ENCODE peak calls at places on chromosomes 12 and 14, in six cellular contexts. H, L, Y, R, M and D are unnamed samples.

GRCh38 chr14:50000215-50001145 is 107.6 kb downstream of the ARF6 start:
- DNase-seq in H (peak), L (peak), Y (peak), R (peak), M (peak), D (no peak)

GRCh38 chr12:92156704-92157395 is 11.2 kb upstream of the BTG1 start:
- DNase-seq in H (no peak), L (no peak), Y (no peak), R (no peak), M (no peak), D (no peak)

GRCh38 chr14:81440041-81440440 is 39.9 kb upstream of the STON2 start:
- DNase-seq in H (no peak), L (no peak), Y (no peak), R (no peak), M (no peak), D (no peak)

GRCh38 chr14:24695265-24696241 is 61.6 kb upstream of the GZMB start:
- DNase-seq in H (no peak), L (no peak), Y (no peak), R (no peak), M (no peak), D (no peak)

GRCh38 chr12:3364226-3364625 is 126.8 kb upstream of the PRMT8 start:
- DNase-seq in H (no peak), L (no peak), Y (no peak), R (no peak), M (no peak), D (no peak)

GRCh38 chr12:6201199-6201608 is 1.0 kb downstream of the CD9 start:
- DNase-seq in H (peak), L (no peak), Y (no peak), R (no peak), M (peak), D (no peak)

GRCh38 chr12:122308811-122309210 is 42.5 kb upstream of the VPS33A start:
- DNase-seq in H (no peak), L (no peak), Y (no peak), R (no peak), M (no peak), D (no peak)

GRCh38 chr12:28253175-28253641 is 63.0 kb downstream of the CCDC91 start:
- DNase-seq in H (no peak), L (no peak), Y (no peak), R (peak), M (no peak), D (no peak)

GRCh38 chr12:40031965-40032364 is 73.9 kb downstream of the SLC2A13 start:
- DNase-seq in H (no peak), L (no peak), Y (no peak), R (no peak), M (no peak), D (no peak)

DNA sequence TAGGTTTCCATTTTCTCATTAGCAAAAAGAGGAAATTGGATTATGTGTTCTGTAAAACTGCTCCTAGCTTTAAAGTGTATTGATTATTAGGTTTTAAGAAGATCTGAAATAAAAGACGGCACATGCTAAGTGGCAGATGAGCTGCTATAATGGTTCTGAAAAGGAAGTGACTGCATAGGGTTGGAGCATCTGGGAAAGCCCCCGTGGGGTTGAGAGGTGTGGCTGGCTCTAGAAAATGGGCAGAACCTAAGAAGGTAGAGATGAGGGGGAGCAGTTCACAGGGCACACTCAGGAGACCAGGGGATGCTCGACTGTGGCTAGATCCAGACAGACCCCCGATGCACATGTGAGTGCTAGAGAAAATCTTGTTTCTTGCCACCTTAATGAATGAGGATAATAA is 1.9 kb downstream of the IFNG-AS1 start:
- DNase-seq in H (no peak), L (no peak), Y (no peak), R (no peak), M (no peak), D (no peak)
- H3K4me3 ChIP-seq in H (no peak), L (no peak), Y (no peak), R (no peak), M (no peak), D (no peak)

GRCh38 chr12:110556705-110557104 is 26.4 kb downstream of the PPTC7 start:
- DNase-seq in H (no peak), L (no peak), Y (no peak), R (no peak), M (no peak), D (no peak)
- H3K4me3 ChIP-seq in H (no peak), L (no peak), Y (no peak), R (no peak), M (no peak), D (no peak)

GRCh38 chr14:59272633-59273032 is 84.2 kb downstream of the DAAM1 start:
- DNase-seq in H (no peak), L (no peak), Y (no peak), R (no peak), M (no peak), D (no peak)

GRCh38 chr14:59275668-59276067 is 87.2 kb downstream of the DAAM1 start:
- DNase-seq in H (peak), L (no peak), Y (no peak), R (peak), M (no peak), D (no peak)

GRCh38 chr14:59273737-59274136 is 85.3 kb downstream of the DAAM1 start:
- DNase-seq in H (no peak), L (peak), Y (no peak), R (no peak), M (no peak), D (no peak)

GRCh38 chr14:59276235-59276634 is 87.8 kb downstream of the DAAM1 start:
- DNase-seq in H (no peak), L (no peak), Y (no peak), R (no peak), M (no peak), D (no peak)

DNA sequence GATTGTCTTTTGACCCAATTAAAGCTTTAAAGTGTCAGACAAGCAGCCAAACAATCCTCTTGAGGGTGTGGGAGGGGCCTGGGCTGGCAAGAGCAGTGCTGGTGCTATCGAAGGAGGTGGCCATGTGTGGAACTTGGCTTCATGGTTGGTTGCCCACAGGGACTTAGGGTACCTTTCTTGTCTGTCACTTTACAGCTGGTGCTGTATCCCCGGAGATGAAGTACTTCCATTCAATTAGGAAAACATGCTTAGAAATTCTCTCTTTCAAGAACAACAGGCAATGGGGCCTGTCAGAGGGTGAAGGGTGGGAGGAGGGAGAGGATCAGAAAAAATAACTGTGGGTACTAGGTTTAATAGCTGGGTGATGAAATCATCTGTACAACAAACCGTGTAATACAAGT is 86.5 kb downstream of the DAAM1 start:
- DNase-seq in H (no peak), L (no peak), Y (no peak), R (no peak), M (no peak), D (no peak)
- H3K4me3 ChIP-seq in H (no peak), L (no peak), Y (no peak), R (no peak), M (no peak), D (no peak)

GRCh38 chr14:100549834-100550625 is 37.2 kb downstream of the BEGAIN start:
- DNase-seq in H (no peak), L (no peak), Y (no peak), R (no peak), M (no peak), D (no peak)

GRCh38 chr14:100548295-100548655 is 38.9 kb downstream of the BEGAIN start:
- DNase-seq in H (no peak), L (no peak), Y (no peak), R (no peak), M (no peak), D (no peak)

GRCh38 chr14:100546051-100546443 is 41.2 kb downstream of the BEGAIN start:
- DNase-seq in H (no peak), L (no peak), Y (peak), R (no peak), M (peak), D (no peak)

GRCh38 chr14:100548939-100549338 is 38.3 kb downstream of the BEGAIN start:
- DNase-seq in H (no peak), L (no peak), Y (no peak), R (no peak), M (no peak), D (no peak)

DNA sequence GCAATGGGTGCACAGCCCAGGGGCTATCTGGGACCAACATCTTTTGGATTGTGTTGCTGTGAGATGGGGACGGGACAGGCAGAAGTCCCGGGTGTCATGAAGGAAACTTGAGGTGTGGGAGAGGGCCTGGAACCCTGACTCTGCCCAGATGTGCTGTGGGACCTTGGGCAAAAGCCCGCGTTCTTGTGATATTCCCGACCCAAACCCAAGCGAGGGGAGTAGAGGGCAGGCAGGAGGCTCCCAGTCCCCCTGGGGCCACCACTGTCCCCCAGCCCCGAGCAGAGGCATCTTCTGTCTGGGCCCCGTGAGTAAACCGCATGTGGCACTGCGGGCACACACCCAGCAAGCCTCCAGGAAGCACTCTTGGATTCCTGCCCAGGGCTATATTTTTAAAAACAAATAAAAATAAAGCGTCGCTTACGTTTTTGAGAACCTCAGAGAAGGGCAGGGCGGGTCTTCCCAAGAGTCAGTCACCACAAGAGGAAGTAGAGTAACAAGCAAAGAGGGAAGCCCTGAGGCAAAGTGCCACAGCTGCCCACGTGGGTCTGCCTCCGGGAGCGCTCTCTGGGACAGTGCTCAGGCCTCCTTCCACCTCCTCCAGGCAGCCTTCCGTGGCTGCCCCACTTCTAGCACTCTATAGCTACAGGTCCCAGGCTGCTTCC is 39.5 kb downstream of the BEGAIN start:
- DNase-seq in H (peak), L (peak), Y (peak), R (peak), M (peak), D (no peak)
- H3K4me3 ChIP-seq in H (no peak), L (no peak), Y (no peak), R (no peak), M (no peak), D (no peak)

DNA sequence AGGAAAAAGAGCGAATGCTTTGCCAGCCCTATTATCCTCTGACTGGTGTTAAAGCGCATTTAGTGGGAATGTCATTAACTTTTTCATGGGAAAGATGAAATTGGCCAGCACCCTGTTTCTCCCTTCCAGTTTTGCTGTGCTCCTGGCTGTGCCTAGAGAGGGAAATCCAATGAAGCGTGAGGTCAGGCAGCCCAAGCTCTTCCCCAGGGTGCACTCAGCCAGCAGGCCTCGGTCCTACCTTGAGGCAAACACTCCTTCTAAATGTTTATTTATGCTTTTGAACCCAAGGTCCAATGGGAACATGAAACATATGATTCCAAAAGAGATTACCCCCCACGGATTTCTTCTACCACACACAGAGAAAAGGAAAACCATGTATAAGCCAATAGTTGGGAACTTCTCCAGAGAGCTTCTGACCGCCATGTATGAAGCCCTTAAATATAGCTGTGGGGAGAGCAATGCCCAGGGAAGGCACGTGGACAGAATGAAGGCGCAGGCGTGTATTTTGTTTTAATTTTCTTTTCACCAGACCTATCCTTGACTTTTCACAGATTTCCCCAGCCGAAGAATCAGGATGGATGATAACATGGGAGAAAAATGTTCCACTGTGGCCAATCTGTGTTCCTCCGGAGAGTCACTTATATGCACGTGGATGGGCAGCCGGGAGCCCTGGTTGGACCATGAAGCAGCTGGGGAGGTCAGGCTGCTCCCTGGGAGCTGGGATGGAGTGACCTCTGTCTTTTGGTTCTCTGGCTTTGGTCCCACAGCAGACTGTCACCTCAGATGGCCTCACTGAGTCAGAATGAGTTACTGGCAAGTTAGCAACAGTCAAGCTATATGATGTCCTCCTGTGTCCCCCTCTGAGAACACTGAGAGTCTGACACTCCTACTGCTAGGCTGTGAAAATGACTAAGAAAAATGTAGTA is 37.3 kb downstream of the GPR135 start:
- DNase-seq in H (peak), L (no peak), Y (peak), R (peak), M (peak), D (no peak)
- H3K4me3 ChIP-seq in H (no peak), L (no peak), Y (no peak), R (no peak), M (no peak), D (no peak)

DNA sequence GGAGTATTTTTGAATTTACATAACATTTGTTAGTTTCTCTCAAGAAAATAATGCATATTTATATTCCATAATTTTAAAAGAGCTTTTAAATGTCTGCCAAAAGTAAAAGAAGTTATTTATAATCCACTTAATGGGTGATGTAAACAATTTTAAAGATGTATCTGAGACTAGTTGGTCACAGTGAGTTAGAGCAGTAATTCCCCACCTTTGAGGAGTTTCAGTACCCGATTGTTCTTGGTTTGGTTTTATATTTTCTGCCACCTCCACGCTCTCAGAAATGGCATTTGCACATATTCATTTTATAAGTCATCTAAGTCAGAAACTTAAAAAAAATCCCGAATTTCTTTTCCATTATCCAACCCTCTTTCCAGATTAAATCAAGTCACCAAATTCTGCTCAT is 153.2 kb downstream of the SLC35F4 start:
- DNase-seq in H (no peak), L (no peak), Y (no peak), R (no peak), M (no peak), D (no peak)
- H3K4me3 ChIP-seq in H (no peak), L (no peak), Y (no peak), R (no peak), M (no peak), D (no peak)

GRCh38 chr12:63298386-63298930 is 147.5 kb upstream of the AVPR1A start:
- DNase-seq in H (no peak), L (no peak), Y (no peak), R (no peak), M (no peak), D (no peak)
- H3K4me3 ChIP-seq in H (no peak), L (no peak), Y (no peak), R (no peak), M (no peak), D (no peak)

DNA sequence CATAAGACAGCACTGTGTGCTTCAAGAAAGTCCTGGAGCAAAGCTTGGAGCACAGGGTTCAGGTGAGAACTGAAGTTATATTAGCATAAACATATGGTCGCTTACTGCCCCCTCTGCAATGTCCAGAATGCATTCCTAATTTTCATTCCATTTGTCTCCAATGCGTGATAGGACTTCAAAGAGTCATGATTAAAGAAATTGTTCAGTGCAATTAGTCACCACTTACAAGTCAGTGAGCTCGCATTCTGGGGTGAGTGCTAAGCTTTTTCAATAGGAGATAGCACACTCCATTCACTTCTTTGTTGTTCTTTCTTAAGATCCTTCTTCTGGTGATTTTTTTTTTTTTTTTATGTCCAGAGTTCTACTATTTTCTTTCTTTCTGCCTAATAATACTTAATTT is 398.4 kb downstream of the SYT1 start:
- DNase-seq in H (peak), L (no peak), Y (no peak), R (no peak), M (no peak), D (no peak)
- H3K4me3 ChIP-seq in H (no peak), L (no peak), Y (no peak), R (no peak), M (no peak), D (no peak)